ENCODE peak calls at places on chromosome 11, in seven cellular contexts. Y is dorsolateral prefrontal cortex, W is K562, D is AML-193, V is A549, S is HFF-Myc, M is H4. X is an unnamed sample.

GRCh38 chr11:94678236-94678635 is 89.9 kb upstream of the AMOTL1 start:
- DNase-seq in Y (no peak), W (peak), D (no peak), V (no peak), S (no peak), M (no peak), X (no peak)

GRCh38 chr11:66315921-66316811 is 678 bp downstream of the CD248 start:
- DNase-seq in Y (no peak), W (no peak), D (no peak), V (no peak), S (no peak), M (no peak), X (no peak)

GRCh38 chr11:134818531-134818930 is 406.5 kb upstream of the B3GAT1 start:
- DNase-seq in Y (no peak), W (no peak), D (no peak), V (no peak), S (no peak), M (no peak), X (peak)

GRCh38 chr11:69213315-69213714 is 57.6 kb downstream of the SMIM38 start:
- DNase-seq in Y (no peak), W (no peak), D (no peak), V (no peak), S (no peak), M (no peak), X (no peak)

GRCh38 chr11:67304511-67305113 is 1.3 kb downstream of the SSH3 start:
- DNase-seq in Y (peak), W (no peak), D (no peak), V (no peak), S (no peak), M (no peak), X (no peak)

GRCh38 chr11:115912484-115912945 is 408.3 kb upstream of the CADM1 start:
- DNase-seq in Y (no peak), W (no peak), D (no peak), V (no peak), S (no peak), M (peak), X (peak)

GRCh38 chr11:2590951-2591754 is 108.6 kb downstream of the KCNQ1OT1 start:
- DNase-seq in Y (peak), W (no peak), D (no peak), V (no peak), S (no peak), M (no peak), X (no peak)

GRCh38 chr11:15692739-15693138 is 578.0 kb downstream of the INSC start:
- DNase-seq in Y (no peak), W (peak), D (no peak), V (no peak), S (no peak), M (peak), X (peak)

GRCh38 chr11:77819921-77820564 is 479 bp downstream of the RSF1 start:
- DNase-seq in Y (peak), W (peak), D (no peak), V (peak), S (no peak), M (peak), X (peak)

GRCh38 chr11:100297516-100297915 is 389.6 kb upstream of the ARHGAP42 start:
- DNase-seq in Y (no peak), W (no peak), D (no peak), V (no peak), S (no peak), M (no peak), X (no peak)

GRCh38 chr11:64570341-64570740 is 20.7 kb upstream of the SLC22A12 start:
- DNase-seq in Y (no peak), W (no peak), D (no peak), V (no peak), S (no peak), M (no peak), X (no peak)

GRCh38 chr11:113632981-113633380 is 73.1 kb downstream of the TMPRSS5 start:
- DNase-seq in Y (no peak), W (no peak), D (no peak), V (no peak), S (no peak), M (no peak), X (no peak)

GRCh38 chr11:79119491-79120284 is 321.1 kb downstream of the TENM4 start:
- DNase-seq in Y (peak), W (no peak), D (no peak), V (no peak), S (no peak), M (no peak), X (peak)

GRCh38 chr11:69035959-69036340 is 12.8 kb upstream of the TPCN2 start:
- DNase-seq in Y (no peak), W (no peak), D (no peak), V (no peak), S (no peak), M (no peak), X (no peak)

GRCh38 chr11:3165916-3166267 is 782 bp upstream of the OSBPL5 start:
- DNase-seq in Y (no peak), W (no peak), D (no peak), V (no peak), S (no peak), M (no peak), X (no peak)

GRCh38 chr11:85771568-85771967 is 39.4 kb downstream of the SYTL2 start:
- DNase-seq in Y (no peak), W (no peak), D (no peak), V (no peak), S (no peak), M (no peak), X (no peak)

GRCh38 chr11:36177837-36178236 is 111.4 kb downstream of the COMMD9 start:
- DNase-seq in Y (no peak), W (no peak), D (peak), V (no peak), S (no peak), M (no peak), X (no peak)

GRCh38 chr11:12744831-12745502 is 70.7 kb downstream of the TEAD1 start:
- DNase-seq in Y (no peak), W (no peak), D (no peak), V (no peak), S (no peak), M (no peak), X (no peak)

GRCh38 chr11:132123854-132124835 is 753.7 kb downstream of the NTM start:
- DNase-seq in Y (no peak), W (no peak), D (no peak), V (no peak), S (no peak), M (no peak), X (no peak)

GRCh38 chr11:10032991-10033390 is 261.0 kb downstream of the SBF2 start:
- DNase-seq in Y (no peak), W (no peak), D (no peak), V (no peak), S (no peak), M (no peak), X (no peak)

GRCh38 chr11:75867778-75868374 is 52.9 kb downstream of the UVRAG start:
- DNase-seq in Y (no peak), W (peak), D (peak), V (peak), S (peak), M (peak), X (peak)

GRCh38 chr11:15204766-15205165 is 90.0 kb downstream of the INSC start:
- DNase-seq in Y (no peak), W (no peak), D (no peak), V (no peak), S (no peak), M (no peak), X (no peak)

GRCh38 chr11:67626970-67627369 is 2.8 kb downstream of the NUDT8 start:
- DNase-seq in Y (no peak), W (no peak), D (no peak), V (no peak), S (no peak), M (no peak), X (no peak)

GRCh38 chr11:34208266-34209135 is 103.1 kb downstream of the NAT10 start:
- DNase-seq in Y (no peak), W (peak), D (peak), V (peak), S (no peak), M (no peak), X (no peak)

GRCh38 chr11:33930317-33931021 is 38.6 kb upstream of the LMO2 start:
- DNase-seq in Y (no peak), W (no peak), D (peak), V (no peak), S (no peak), M (no peak), X (no peak)

GRCh38 chr11:70129051-70129592 is 51.0 kb downstream of the ANO1 start:
- DNase-seq in Y (no peak), W (no peak), D (no peak), V (no peak), S (no peak), M (no peak), X (no peak)

GRCh38 chr11:36240746-36241295 is 48.4 kb downstream of the COMMD9 start:
- DNase-seq in Y (no peak), W (no peak), D (no peak), V (no peak), S (no peak), M (no peak), X (no peak)

GRCh38 chr11:111461460-111462240 is 50.5 kb downstream of the BTG4 start:
- DNase-seq in Y (no peak), W (no peak), D (no peak), V (no peak), S (no peak), M (no peak), X (no peak)